ENCODE peak calls at places on chromosome 22, in five cellular contexts. V is HCT116, M is keratinocyte, J is endothelial cell of umbilical vein, C is fibroblast of lung. T is an unnamed sample.

GRCh38 chr22:38734203-38735100 is 21.3 kb downstream of the SUN2 start:
- DNase-seq in V (no peak), M (no peak), J (no peak), C (no peak), T (no peak)

GRCh38 chr22:37181681-37182080 is 6.4 kb downstream of the C1QTNF6 start:
- DNase-seq in V (no peak), M (no peak), J (no peak), C (no peak), T (no peak)

GRCh38 chr22:36028646-36029405 is at the start of gene RBFOX2:
- DNase-seq in V (peak), M (peak), J (peak), C (peak), T (peak)

GRCh38 chr22:40313007-40313406 is 33.3 kb upstream of the ADSL start:
- DNase-seq in V (no peak), M (no peak), J (no peak), C (no peak), T (no peak)

GRCh38 chr22:28885939-28886338 is 2.6 kb downstream of the ZNRF3 start:
- DNase-seq in V (no peak), M (no peak), J (no peak), C (peak), T (no peak)

GRCh38 chr22:46079093-46079860 is 71.0 kb upstream of the PPARA start:
- DNase-seq in V (no peak), M (no peak), J (no peak), C (peak), T (peak)

GRCh38 chr22:39999144-39999757 is 4.5 kb downstream of the FAM83F start:
- DNase-seq in V (no peak), M (no peak), J (no peak), C (peak), T (no peak)

GRCh38 chr22:18078329-18079041 is 695 bp downstream of the PEX26 start:
- DNase-seq in V (no peak), M (no peak), J (peak), C (peak), T (peak)

GRCh38 chr22:37752189-37753061 is 55.3 kb upstream of the GCAT start:
- DNase-seq in V (peak), M (peak), J (peak), C (peak), T (peak)

GRCh38 chr22:48442663-48443062 is 1385.0 kb downstream of the BRD1 start:
- DNase-seq in V (no peak), M (no peak), J (no peak), C (no peak), T (no peak)

GRCh38 chr22:46072030-46072881 is 78.1 kb upstream of the PPARA start:
- DNase-seq in V (no peak), M (no peak), J (peak), C (peak), T (peak)

GRCh38 chr22:30390974-30391691 is 3.9 kb upstream of the RNF215 start:
- DNase-seq in V (peak), M (no peak), J (peak), C (peak), T (peak)

GRCh38 chr22:24553597-24554315 is 1.2 kb downstream of the GUCD1 start:
- DNase-seq in V (no peak), M (no peak), J (no peak), C (peak), T (peak)

GRCh38 chr22:50456466-50457234 is 18.2 kb downstream of the SBF1 start:
- DNase-seq in V (no peak), M (no peak), J (no peak), C (no peak), T (no peak)

GRCh38 chr22:29093501-29093921 is 20.7 kb downstream of the KREMEN1 start:
- DNase-seq in V (no peak), M (no peak), J (no peak), C (peak), T (no peak)

GRCh38 chr22:19039796-19040580 is 82.2 kb downstream of the DGCR2 start:
- DNase-seq in V (no peak), M (no peak), J (no peak), C (no peak), T (no peak)

GRCh38 chr22:45238431-45239377 is 2.0 kb downstream of the KIAA0930 start:
- DNase-seq in V (no peak), M (no peak), J (no peak), C (no peak), T (no peak)

GRCh38 chr22:25746012-25746373 is 4.0 kb downstream of the MYO18B start:
- DNase-seq in V (no peak), M (no peak), J (peak), C (peak), T (peak)

GRCh38 chr22:49975543-49976389 is 15.2 kb downstream of the PIM3 start:
- DNase-seq in V (no peak), M (no peak), J (no peak), C (peak), T (no peak)

GRCh38 chr22:30263883-30264282 is 2.8 kb downstream of the OSM start:
- DNase-seq in V (no peak), M (no peak), J (no peak), C (no peak), T (no peak)

GRCh38 chr22:46581580-46582244 is 38.5 kb upstream of the GRAMD4 start:
- DNase-seq in V (no peak), M (no peak), J (no peak), C (no peak), T (no peak)

GRCh38 chr22:36155702-36156101 is 4.9 kb downstream of the APOL3 start:
- DNase-seq in V (no peak), M (no peak), J (peak), C (no peak), T (no peak)

GRCh38 chr22:38167988-38168407 is 13.6 kb downstream of the PLA2G6 start:
- DNase-seq in V (no peak), M (no peak), J (no peak), C (no peak), T (peak)

GRCh38 chr22:44209343-44209742 is 28.6 kb downstream of the PARVG start:
- DNase-seq in V (no peak), M (no peak), J (no peak), C (no peak), T (no peak)

GRCh38 chr22:44207981-44208317 is 27.2 kb downstream of the PARVG start:
- DNase-seq in V (no peak), M (no peak), J (no peak), C (no peak), T (no peak)

GRCh38 chr22:44206696-44207095 is 26.0 kb downstream of the PARVG start:
- DNase-seq in V (no peak), M (no peak), J (no peak), C (no peak), T (no peak)

GRCh38 chr22:44205713-44206645 is 25.3 kb downstream of the PARVG start:
- DNase-seq in V (no peak), M (no peak), J (no peak), C (no peak), T (no peak)

GRCh38 chr22:44207173-44207980 is 26.7 kb downstream of the PARVG start:
- DNase-seq in V (no peak), M (no peak), J (no peak), C (no peak), T (no peak)
- H3K9ac ChIP-seq in V (no peak), M (no peak), J (no peak), C (no peak), T (no peak)

DNA sequence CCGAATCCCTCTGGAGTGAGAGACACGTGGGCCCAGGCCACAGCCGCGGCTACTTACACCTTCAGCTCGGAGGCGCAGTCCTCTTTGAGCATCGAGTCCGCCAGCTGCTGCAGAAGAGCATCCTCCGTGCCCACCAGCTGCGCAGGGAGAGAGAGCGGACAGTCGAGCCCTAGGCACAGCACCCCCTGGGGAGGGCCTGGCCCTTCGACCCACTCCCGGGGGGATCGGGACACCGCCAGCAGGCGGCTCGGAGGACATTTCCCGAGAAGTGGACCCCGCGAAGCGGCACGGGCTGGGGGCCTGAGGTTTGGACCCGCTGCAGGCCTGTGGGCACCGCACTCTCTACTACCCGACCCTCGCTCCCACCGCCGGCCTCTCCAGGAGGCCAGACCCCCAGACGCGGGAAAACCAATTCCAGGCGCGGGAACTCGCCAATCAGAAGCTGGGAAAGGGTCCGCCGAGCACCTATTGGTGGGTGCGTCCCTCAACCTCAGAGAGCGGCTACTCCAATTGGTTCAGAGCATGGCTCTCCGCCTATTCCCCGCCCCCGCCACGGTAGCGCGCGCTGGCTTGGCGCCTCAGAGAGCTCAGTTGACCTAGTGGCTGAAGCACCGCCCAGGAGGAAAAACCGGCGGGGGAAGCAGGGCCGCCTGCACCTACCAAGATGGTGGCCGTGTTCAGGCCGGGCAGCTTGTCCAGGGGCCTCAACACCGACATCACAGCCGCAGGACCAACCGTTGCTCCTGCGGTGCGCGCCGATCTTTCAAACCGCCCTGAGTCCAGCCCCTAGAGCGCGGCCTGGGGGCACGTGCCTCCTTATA is at the start of gene CENPM:
- DNase-seq in V (peak), M (no peak), J (peak), C (peak), T (peak)
- H2AFZ ChIP-seq in V (peak), M (peak), J (peak), C (peak), T (peak)

GRCh38 chr22:22168941-22169867 is 75.4 kb upstream of the VPREB1 start:
- DNase-seq in V (no peak), M (no peak), J (no peak), C (no peak), T (no peak)

GRCh38 chr22:22165936-22166710 is 78.5 kb upstream of the VPREB1 start:
- DNase-seq in V (no peak), M (no peak), J (no peak), C (no peak), T (no peak)

GRCh38 chr22:22168190-22168940 is 76.2 kb upstream of the VPREB1 start:
- DNase-seq in V (peak), M (peak), J (no peak), C (peak), T (peak)

GRCh38 chr22:22166941-22167713 is 77.5 kb upstream of the VPREB1 start:
- DNase-seq in V (no peak), M (no peak), J (no peak), C (no peak), T (no peak)

GRCh38 chr22:22167791-22168189 is 76.8 kb upstream of the VPREB1 start:
- DNase-seq in V (no peak), M (no peak), J (no peak), C (no peak), T (no peak)
- H3K4me3 ChIP-seq in V (no peak), M (peak), J (no peak), C (no peak), T (no peak)

GRCh38 chr22:26986884-26987283 is 329.5 kb downstream of the MIAT start:
- DNase-seq in V (no peak), M (no peak), J (no peak), C (no peak), T (no peak)
- H3K9ac ChIP-seq in V (no peak), M (no peak), J (no peak), C (no peak), T (no peak)

GRCh38 chr22:32628626-32629587 is 154.3 kb downstream of the FBXO7 start:
- DNase-seq in V (no peak), M (no peak), J (no peak), C (no peak), T (no peak)

GRCh38 chr22:32634424-32634981 is 159.9 kb downstream of the FBXO7 start:
- DNase-seq in V (no peak), M (no peak), J (no peak), C (no peak), T (no peak)

GRCh38 chr22:32636884-32637283 is 162.3 kb downstream of the FBXO7 start:
- DNase-seq in V (no peak), M (no peak), J (no peak), C (no peak), T (peak)

GRCh38 chr22:32631507-32632245 is 157.1 kb downstream of the FBXO7 start:
- DNase-seq in V (no peak), M (no peak), J (no peak), C (no peak), T (no peak)

GRCh38 chr22:32632650-32633049 is 158.0 kb downstream of the FBXO7 start:
- DNase-seq in V (no peak), M (no peak), J (no peak), C (no peak), T (no peak)
- H2AFZ ChIP-seq in V (no peak), M (no peak), J (no peak), C (no peak), T (no peak)